ENCODE peak calls at places on chromosomes 3 and 15, in five cellular contexts. G is IMR-90, Z is fibroblast of lung, L is cardiac muscle cell, U is mucosa of descending colon. Q is an unnamed sample.

GRCh38 chr3:79367066-79367465 is 400.7 kb downstream of the ROBO1 start:
- DNase-seq in G (peak; percentile 87), Z (peak; percentile 87), L (no peak), U (no peak), Q (peak; percentile 71)

GRCh38 chr3:10459954-10460754 is 45.2 kb downstream of the ATP2B2 start:
- DNase-seq in G (peak; percentile 84), Z (peak; percentile 87), L (peak; percentile 97), U (no peak), Q (peak; percentile 89)

GRCh38 chr3:109642042-109642441 is 304.7 kb upstream of the DPPA4 start:
- DNase-seq in G (no peak), Z (peak; percentile 14), L (no peak), U (no peak), Q (no peak)

GRCh38 chr3:21889166-21889565 is 138.2 kb upstream of the ZNF385D start:
- DNase-seq in G (no peak), Z (no peak), L (no peak), U (no peak), Q (no peak)

GRCh38 chr3:67418539-67419529 is 235.6 kb downstream of the SUCLG2 start:
- DNase-seq in G (peak; percentile 17), Z (peak; percentile 38), L (peak; percentile 88), U (no peak), Q (no peak)

GRCh38 chr3:179695672-179696313 is 43.0 kb downstream of the USP13 start:
- DNase-seq in G (no peak), Z (no peak), L (no peak), U (no peak), Q (no peak)

GRCh38 chr3:158748237-158748828 is 16.1 kb upstream of the RARRES1 start:
- DNase-seq in G (peak; percentile 47), Z (no peak), L (no peak), U (no peak), Q (peak; percentile 62)

GRCh38 chr3:71195492-71195891 is 388.0 kb downstream of the FOXP1 start:
- DNase-seq in G (peak; percentile 86), Z (peak; percentile 89), L (no peak), U (no peak), Q (peak; percentile 88)

GRCh38 chr15:89680282-89680873 is 1.2 kb upstream of the PLIN1 start:
- DNase-seq in G (peak; percentile 67), Z (peak; percentile 69), L (no peak), U (no peak), Q (peak; percentile 89)

GRCh38 chr3:55402886-55403605 is 84.1 kb downstream of the WNT5A start:
- DNase-seq in G (peak; percentile 66), Z (peak; percentile 41), L (no peak), U (no peak), Q (peak; percentile 19)

GRCh38 chr3:12681586-12682371 is 17.9 kb upstream of the RAF1 start:
- DNase-seq in G (peak; percentile 78), Z (peak; percentile 70), L (no peak), U (no peak), Q (peak; percentile 81)

GRCh38 chr3:127791221-127791913 is 30.9 kb downstream of the MGLL start:
- DNase-seq in G (peak; percentile 90), Z (peak; percentile 65), L (peak; percentile 41), U (no peak), Q (peak; percentile 91)

GRCh38 chr3:80050826-80051601 is 283.2 kb upstream of the ROBO1 start:
- DNase-seq in G (no peak), Z (no peak), L (no peak), U (peak; percentile 45), Q (no peak)

GRCh38 chr15:60740787-60741354 is 261.9 kb upstream of the ICE2 start:
- DNase-seq in G (peak; percentile 31), Z (peak; percentile 24), L (no peak), U (no peak), Q (peak; percentile 77)

GRCh38 chr3:160755776-160756304 is at the start of gene PPM1L:
- DNase-seq in G (peak; percentile 12), Z (peak; percentile 56), L (peak; percentile 79), U (peak; percentile 80), Q (peak; percentile 23)

DNA sequence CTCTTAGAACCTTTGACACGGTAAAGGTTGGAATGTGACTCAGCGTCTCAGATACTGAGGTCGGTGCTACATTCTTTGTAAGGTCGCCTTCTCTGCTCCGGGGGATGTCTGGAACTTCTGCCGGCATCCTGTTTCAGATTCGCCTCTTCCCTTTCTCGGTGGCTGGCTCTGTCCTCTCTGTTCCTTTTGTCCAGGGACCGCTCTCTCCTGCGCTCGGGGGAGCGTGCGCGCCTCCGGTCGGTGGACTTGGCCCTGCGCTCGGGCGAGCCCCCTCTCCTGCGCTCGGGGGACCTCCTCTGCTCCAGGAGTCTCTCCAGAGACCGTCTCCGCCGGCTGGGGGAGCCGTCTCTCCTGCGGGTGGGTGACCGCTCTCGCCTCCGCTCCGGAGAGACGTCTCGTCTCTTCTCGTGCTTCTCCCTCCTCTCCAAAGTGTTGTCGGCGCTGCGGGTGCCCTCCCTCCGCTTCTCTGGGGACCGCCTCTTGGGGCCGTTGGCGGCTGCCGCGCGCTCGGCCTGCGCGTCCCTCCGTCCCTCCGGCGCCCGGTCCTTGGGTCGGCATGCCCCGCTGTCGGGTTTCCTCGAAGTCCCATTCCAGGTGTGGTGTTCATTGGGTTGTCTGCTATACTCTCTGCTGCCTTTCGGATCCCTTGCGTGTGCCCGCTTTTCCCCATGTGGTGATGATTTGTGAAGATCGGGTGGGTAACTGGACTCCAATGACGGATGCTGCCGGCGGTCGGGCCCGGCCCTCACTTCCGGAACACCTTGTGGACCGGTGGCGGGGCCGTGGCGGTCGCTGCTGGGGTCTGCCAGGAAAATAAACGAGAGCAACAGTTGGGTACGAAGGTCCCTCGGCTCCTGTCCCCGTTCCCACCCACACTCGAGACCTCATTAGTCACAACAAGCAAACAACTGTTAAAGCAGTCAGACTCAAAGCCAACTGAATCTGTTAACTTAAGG is 668.8 kb upstream of the ADAMTS9 start:
- DNase-seq in G (no peak), Z (no peak), L (no peak), U (peak; percentile 47), Q (peak; percentile 32)
- H3K4me3 ChIP-seq in G (no peak overlapping the region), Z (peak overlapping the region; percentile 13), L (no peak overlapping the region), U (no peak overlapping the region), Q (peak overlapping the region; percentile 57)

DNA sequence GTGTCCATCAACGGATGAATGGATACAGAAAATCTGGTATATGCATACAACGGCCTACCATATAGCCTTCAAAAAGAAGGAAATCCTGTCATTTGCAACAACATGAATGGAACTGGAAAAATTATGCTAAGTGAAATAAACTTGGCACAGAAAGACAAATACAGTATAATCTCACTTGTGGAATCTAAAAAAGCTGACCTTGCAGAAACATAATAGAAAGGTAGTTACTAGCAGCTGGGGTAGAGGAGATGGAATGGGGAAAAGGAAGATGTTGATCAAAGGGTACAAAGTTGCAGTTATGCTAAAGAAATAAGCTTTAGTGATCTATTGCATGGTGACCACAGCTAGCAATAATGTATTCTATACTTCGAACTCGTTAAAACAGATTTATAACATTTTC is 444.1 kb downstream of the OCA2 start:
- DNase-seq in G (no peak), Z (no peak), L (no peak), U (no peak), Q (no peak)
- TF ChIP-seq CTCF in G (no peak), Z (no peak), L (no peak), U (no peak), Q (no peak)

DNA sequence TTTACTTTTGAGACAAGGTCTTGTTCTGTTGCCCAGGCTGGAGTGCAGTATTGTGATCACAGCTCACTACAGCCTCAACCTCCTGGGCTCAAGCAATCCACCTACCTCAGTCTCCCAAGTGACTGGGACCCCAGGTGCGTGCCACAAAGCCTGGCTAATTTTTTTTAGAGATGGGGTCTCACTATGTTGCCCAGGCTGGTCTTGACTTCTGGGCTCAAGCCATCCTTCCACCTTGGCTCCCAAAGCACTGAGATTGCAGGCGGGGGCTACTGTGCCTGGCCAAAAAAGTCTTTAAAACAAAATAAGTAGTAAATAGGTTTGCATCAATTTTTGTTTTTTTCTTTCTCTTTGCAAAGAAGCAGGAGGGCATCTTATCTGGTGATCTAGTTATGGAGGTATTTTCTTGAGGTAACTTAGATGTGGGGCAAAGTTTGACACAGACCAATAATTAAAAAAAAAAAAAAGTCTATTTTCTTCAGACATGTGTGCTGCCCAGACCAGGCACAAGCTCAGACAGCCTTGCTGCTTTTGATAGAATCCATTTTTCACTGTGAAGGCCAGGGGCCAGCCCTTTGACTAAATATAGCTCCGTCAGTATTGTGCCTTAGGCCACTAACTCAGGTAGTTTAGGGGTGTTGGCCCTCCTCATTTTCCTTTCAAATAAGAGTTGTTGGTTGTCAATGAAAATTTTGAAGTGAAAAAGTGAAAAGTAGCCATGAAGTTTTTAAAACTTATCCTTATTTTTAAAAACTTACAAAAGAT is 2.5 kb downstream of the ARL6IP5 start:
- DNase-seq in G (no peak), Z (no peak), L (peak; percentile 40), U (no peak), Q (no peak)
- H3K4me3 ChIP-seq in G (no peak overlapping the region), Z (peak overlapping the region; percentile 82), L (peak overlapping the region; percentile 16), U (no peak overlapping the region), Q (peak overlapping the region; percentile 31)

DNA sequence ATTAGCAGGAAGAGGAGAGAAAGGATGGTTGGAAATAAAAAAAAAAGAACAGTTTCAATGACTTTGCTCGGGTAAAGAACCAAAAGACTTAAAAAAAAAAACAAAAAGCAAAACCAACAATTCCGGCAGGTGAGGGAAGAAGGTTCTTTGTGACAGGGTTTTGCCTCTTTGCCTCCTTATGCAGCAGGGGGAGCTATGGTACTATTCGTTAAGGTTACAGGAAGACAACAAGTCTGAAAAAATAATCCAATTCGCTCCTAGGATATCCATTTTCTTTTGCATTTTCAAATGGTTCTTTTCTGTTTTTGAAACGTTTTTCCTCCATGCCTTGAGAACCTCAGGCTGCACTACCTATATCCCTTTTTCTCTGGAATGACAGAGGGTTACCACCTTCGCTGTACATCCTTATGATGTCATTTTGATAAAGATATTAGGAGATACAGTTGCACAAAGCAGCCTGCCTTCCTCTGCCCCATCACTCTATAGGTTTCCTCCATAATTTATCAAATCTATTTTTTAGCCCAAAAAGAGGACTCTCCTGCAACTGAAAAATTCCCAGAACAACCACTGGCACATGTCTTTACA is 55.0 kb downstream of the CFAP20DC start:
- DNase-seq in G (peak; percentile 79), Z (peak; percentile 60), L (peak; percentile 61), U (no peak), Q (peak; percentile 88)
- TF ChIP-seq CTCF in G (peak; percentile 85), Z (peak; percentile 94), L (peak; percentile 88), U (no peak), Q (peak; percentile 89)

GRCh38 chr3:181711325-181712135 is at the start of gene SOX2:
- DNase-seq in G (peak; percentile 4), Z (peak; percentile 90), L (peak; percentile 86), U (no peak), Q (peak; percentile 41)
- H3K4me3 ChIP-seq in G (peak within 1 kb of the TSS; percentile 15), Z (no peak within 1 kb of the TSS), L (peak within 1 kb of the TSS; percentile 30), U (no peak within 1 kb of the TSS), Q (peak within 1 kb of the TSS; percentile 30)

DNA sequence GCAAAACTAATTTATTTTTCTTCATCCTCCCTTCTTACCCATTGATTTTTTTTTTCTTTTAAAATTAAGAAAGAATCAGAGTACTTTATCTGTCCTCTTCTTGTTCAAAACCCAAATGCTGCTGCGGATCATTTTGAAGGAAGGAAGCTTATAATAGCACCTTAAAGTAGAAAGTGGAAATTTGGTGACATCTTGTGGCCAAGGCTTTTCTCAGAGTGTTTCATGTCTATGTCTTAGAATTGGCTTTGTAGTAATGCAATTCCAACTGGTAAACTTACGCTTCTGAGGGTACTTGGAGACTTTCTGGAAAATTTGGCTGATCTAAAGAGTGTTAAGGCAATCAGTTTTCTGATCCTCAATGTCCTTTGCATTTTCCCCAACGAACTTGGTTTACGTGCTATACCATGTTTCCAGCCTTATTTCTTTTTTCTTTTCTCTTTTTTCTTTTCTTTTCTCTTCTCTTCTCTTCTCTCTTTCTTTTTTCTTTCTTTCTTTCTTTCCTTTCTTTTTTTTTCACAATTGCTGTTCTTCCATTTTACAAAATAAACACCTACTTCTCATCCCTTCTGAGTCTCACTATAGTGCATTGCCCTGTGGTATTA is 30.7 kb downstream of the C3orf38 start:
- DNase-seq in G (peak; percentile 58), Z (peak; percentile 41), L (peak; percentile 23), U (no peak), Q (peak; percentile 83)
- TF ChIP-seq CTCF in G (peak; percentile 60), Z (peak; percentile 52), L (peak; percentile 59), U (no peak), Q (peak; percentile 61)

GRCh38 chr15:32670624-32671022 is 29.1 kb downstream of the SCG5 start:
- DNase-seq in G (no peak), Z (no peak), L (no peak), U (no peak), Q (no peak)
- H3K4me3 ChIP-seq in G (no peak overlapping the region), Z (no peak overlapping the region), L (no peak overlapping the region), U (no peak overlapping the region), Q (no peak overlapping the region)